ENCODE peak calls at places on chromosomes 16 and 17, in ten cellular contexts. One of them, this sample, is unnamed.
A peak's percentile ranks its signal among the peaks of the same experiment; 100 is the strongest.

GRCh38 chr16:8109510-8110369 is 480.6 kb downstream of the TMEM114 start:
- DNase-seq in MM.1S: no peak
- DNase-seq in transverse colon: no peak
- DNase-seq in mucosa of descending colon: no peak
- DNase-seq in IMR-90: no peak
- DNase-seq in breast epithelium: no peak
- DNase-seq in fibroblast of pulmonary artery: no peak
- DNase-seq in AG10803: no peak
- DNase-seq in AG04450: no peak
- DNase-seq in heart left ventricle: no peak
- DNase-seq in this sample: no peak

GRCh38 chr16:49014300-49015188 is 267.1 kb downstream of the CBLN1 start:
- DNase-seq in MM.1S: no peak
- DNase-seq in transverse colon: no peak
- DNase-seq in mucosa of descending colon: no peak
- DNase-seq in IMR-90: no peak
- DNase-seq in breast epithelium: no peak
- DNase-seq in fibroblast of pulmonary artery: no peak
- DNase-seq in AG10803: no peak
- DNase-seq in AG04450: no peak
- DNase-seq in heart left ventricle: no peak
- DNase-seq in this sample: no peak

GRCh38 chr17:17220529-17220928 is 14.4 kb upstream of the PLD6 start:
- DNase-seq in MM.1S: no peak
- DNase-seq in transverse colon: no peak
- DNase-seq in mucosa of descending colon: peak; percentile 19
- DNase-seq in IMR-90: no peak
- DNase-seq in breast epithelium: no peak
- DNase-seq in fibroblast of pulmonary artery: no peak
- DNase-seq in AG10803: no peak
- DNase-seq in AG04450: no peak
- DNase-seq in heart left ventricle: no peak
- DNase-seq in this sample: no peak

GRCh38 chr17:6681176-6681575 is 29.6 kb downstream of the C17orf100 start:
- DNase-seq in MM.1S: no peak
- DNase-seq in transverse colon: no peak
- DNase-seq in mucosa of descending colon: peak; percentile 4
- DNase-seq in IMR-90: no peak
- DNase-seq in breast epithelium: no peak
- DNase-seq in fibroblast of pulmonary artery: no peak
- DNase-seq in AG10803: no peak
- DNase-seq in AG04450: no peak
- DNase-seq in heart left ventricle: no peak
- DNase-seq in this sample: no peak

GRCh38 chr17:67221062-67221998 is 23.7 kb downstream of the HELZ start:
- DNase-seq in MM.1S: no peak
- DNase-seq in transverse colon: no peak
- DNase-seq in mucosa of descending colon: no peak
- DNase-seq in IMR-90: peak; percentile 33
- DNase-seq in breast epithelium: no peak
- DNase-seq in fibroblast of pulmonary artery: peak; percentile 78
- DNase-seq in AG10803: peak; percentile 61
- DNase-seq in AG04450: no peak
- DNase-seq in heart left ventricle: no peak
- DNase-seq in this sample: peak; percentile 76

GRCh38 chr16:31331807-31332301 is 23.1 kb upstream of the ITGAX start:
- DNase-seq in MM.1S: no peak
- DNase-seq in transverse colon: no peak
- DNase-seq in mucosa of descending colon: no peak
- DNase-seq in IMR-90: no peak
- DNase-seq in breast epithelium: no peak
- DNase-seq in fibroblast of pulmonary artery: no peak
- DNase-seq in AG10803: no peak
- DNase-seq in AG04450: no peak
- DNase-seq in heart left ventricle: no peak
- DNase-seq in this sample: no peak

GRCh38 chr16:84532299-84532724 is 27.9 kb upstream of the MEAK7 start:
- DNase-seq in MM.1S: no peak
- DNase-seq in transverse colon: peak; percentile 24
- DNase-seq in mucosa of descending colon: peak; percentile 56
- DNase-seq in IMR-90: peak; percentile 98
- DNase-seq in breast epithelium: peak; percentile 60
- DNase-seq in fibroblast of pulmonary artery: peak; percentile 96
- DNase-seq in AG10803: peak; percentile 98
- DNase-seq in AG04450: peak; percentile 94
- DNase-seq in heart left ventricle: peak; percentile 71
- DNase-seq in this sample: peak; percentile 86

GRCh38 chr16:50153648-50154368 is 702 bp downstream of the TENT4B start:
- DNase-seq in MM.1S: peak; percentile 28
- DNase-seq in transverse colon: no peak
- DNase-seq in mucosa of descending colon: peak; percentile 78
- DNase-seq in IMR-90: no peak
- DNase-seq in breast epithelium: no peak
- DNase-seq in fibroblast of pulmonary artery: peak; percentile 25
- DNase-seq in AG10803: peak; percentile 25
- DNase-seq in AG04450: no peak
- DNase-seq in heart left ventricle: peak; percentile 75
- DNase-seq in this sample: peak; percentile 28

GRCh38 chr16:89360760-89361435 is 129.5 kb downstream of the ANKRD11 start:
- DNase-seq in MM.1S: no peak
- DNase-seq in transverse colon: peak; percentile 58
- DNase-seq in mucosa of descending colon: peak; percentile 80
- DNase-seq in IMR-90: no peak
- DNase-seq in breast epithelium: no peak
- DNase-seq in fibroblast of pulmonary artery: no peak
- DNase-seq in AG10803: no peak
- DNase-seq in AG04450: no peak
- DNase-seq in heart left ventricle: no peak
- DNase-seq in this sample: peak; percentile 46

GRCh38 chr17:57485566-57485865 is 229.2 kb downstream of the MSI2 start:
- DNase-seq in MM.1S: no peak
- DNase-seq in transverse colon: no peak
- DNase-seq in mucosa of descending colon: no peak
- DNase-seq in IMR-90: no peak
- DNase-seq in breast epithelium: no peak
- DNase-seq in fibroblast of pulmonary artery: no peak
- DNase-seq in AG10803: peak; percentile 43
- DNase-seq in AG04450: no peak
- DNase-seq in heart left ventricle: no peak
- DNase-seq in this sample: no peak

GRCh38 chr16:74372369-74372768 is 3.7 kb upstream of the NPIPB15 start:
- DNase-seq in MM.1S: no peak
- DNase-seq in transverse colon: no peak
- DNase-seq in mucosa of descending colon: no peak
- DNase-seq in IMR-90: no peak
- DNase-seq in breast epithelium: no peak
- DNase-seq in fibroblast of pulmonary artery: no peak
- DNase-seq in AG10803: no peak
- DNase-seq in AG04450: no peak
- DNase-seq in heart left ventricle: no peak
- DNase-seq in this sample: no peak

GRCh38 chr17:77227461-77228223 is 86.9 kb downstream of the SEC14L1 start:
- DNase-seq in MM.1S: no peak
- DNase-seq in transverse colon: no peak
- DNase-seq in mucosa of descending colon: no peak
- DNase-seq in IMR-90: no peak
- DNase-seq in breast epithelium: no peak
- DNase-seq in fibroblast of pulmonary artery: no peak
- DNase-seq in AG10803: no peak
- DNase-seq in AG04450: no peak
- DNase-seq in heart left ventricle: no peak
- DNase-seq in this sample: no peak

DNA sequence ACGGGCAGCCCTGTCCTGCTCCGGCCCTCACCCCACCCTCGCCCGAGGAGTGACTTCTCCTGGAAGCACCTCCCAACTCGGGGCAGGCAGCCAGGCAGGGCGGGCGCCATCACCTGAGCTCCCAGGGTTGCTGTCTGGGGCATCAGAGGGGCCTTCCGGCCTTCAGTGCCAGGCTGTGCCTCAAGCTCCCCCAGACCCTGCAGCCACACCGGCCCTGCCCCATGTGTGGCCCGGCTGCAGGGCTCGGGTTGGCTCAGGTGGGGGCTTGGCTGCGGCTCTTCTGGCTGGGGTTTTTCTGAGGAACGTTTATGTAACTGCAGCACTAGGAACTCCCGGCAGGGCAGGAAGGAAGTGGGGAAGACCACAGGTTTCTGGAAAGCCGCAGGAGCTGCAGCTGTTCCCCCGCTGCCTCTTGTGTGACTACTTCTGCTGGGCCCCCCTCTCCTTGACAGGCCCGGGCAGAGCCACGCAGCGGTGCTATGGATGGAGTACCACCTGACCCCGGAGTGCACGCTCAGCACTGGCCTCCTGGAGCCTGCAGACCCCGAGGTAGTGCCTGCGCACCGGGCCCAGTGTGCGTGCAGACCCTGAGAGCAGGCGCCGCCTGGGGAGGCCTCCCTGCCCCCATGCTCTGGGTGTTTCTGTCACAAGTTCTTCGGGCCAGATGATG is 45.6 kb downstream of the PRMT7 start:
- DNase-seq in MM.1S: peak; percentile 96
- DNase-seq in transverse colon: peak; percentile 78
- DNase-seq in mucosa of descending colon: peak; percentile 70
- DNase-seq in IMR-90: no peak
- DNase-seq in breast epithelium: no peak
- DNase-seq in fibroblast of pulmonary artery: no peak
- DNase-seq in AG10803: no peak
- DNase-seq in AG04450: no peak
- DNase-seq in heart left ventricle: peak; percentile 63
- DNase-seq in this sample: peak; percentile 58
- H3K4me3 ChIP-seq in MM.1S: peak overlapping the region; percentile 30
- H3K4me3 ChIP-seq in transverse colon: no peak overlapping the region
- H3K4me3 ChIP-seq in mucosa of descending colon: no peak overlapping the region
- H3K4me3 ChIP-seq in IMR-90: no peak overlapping the region
- H3K4me3 ChIP-seq in breast epithelium: no peak overlapping the region
- H3K4me3 ChIP-seq in fibroblast of pulmonary artery: no peak overlapping the region
- H3K4me3 ChIP-seq in AG10803: no peak overlapping the region
- H3K4me3 ChIP-seq in AG04450: no peak overlapping the region
- H3K4me3 ChIP-seq in heart left ventricle: no peak overlapping the region
- H3K4me3 ChIP-seq in this sample: no peak overlapping the region

GRCh38 chr16:12546918-12547607 is 256.6 kb downstream of the CPPED1 start:
- DNase-seq in MM.1S: no peak
- DNase-seq in transverse colon: no peak
- DNase-seq in mucosa of descending colon: no peak
- DNase-seq in IMR-90: peak; percentile 35
- DNase-seq in breast epithelium: no peak
- DNase-seq in fibroblast of pulmonary artery: no peak
- DNase-seq in AG10803: no peak
- DNase-seq in AG04450: no peak
- DNase-seq in heart left ventricle: no peak
- DNase-seq in this sample: no peak

GRCh38 chr16:12547608-12547922 is 256.1 kb downstream of the CPPED1 start:
- DNase-seq in MM.1S: no peak
- DNase-seq in transverse colon: no peak
- DNase-seq in mucosa of descending colon: no peak
- DNase-seq in IMR-90: no peak
- DNase-seq in breast epithelium: no peak
- DNase-seq in fibroblast of pulmonary artery: no peak
- DNase-seq in AG10803: no peak
- DNase-seq in AG04450: no peak
- DNase-seq in heart left ventricle: no peak
- DNase-seq in this sample: no peak

GRCh38 chr16:12545292-12545610 is 258.4 kb downstream of the CPPED1 start:
- DNase-seq in MM.1S: no peak
- DNase-seq in transverse colon: no peak
- DNase-seq in mucosa of descending colon: no peak
- DNase-seq in IMR-90: no peak
- DNase-seq in breast epithelium: no peak
- DNase-seq in fibroblast of pulmonary artery: no peak
- DNase-seq in AG10803: no peak
- DNase-seq in AG04450: no peak
- DNase-seq in heart left ventricle: no peak
- DNase-seq in this sample: no peak

GRCh38 chr16:12544477-12545291 is 259.0 kb downstream of the CPPED1 start:
- DNase-seq in MM.1S: no peak
- DNase-seq in transverse colon: no peak
- DNase-seq in mucosa of descending colon: no peak
- DNase-seq in IMR-90: no peak
- DNase-seq in breast epithelium: no peak
- DNase-seq in fibroblast of pulmonary artery: no peak
- DNase-seq in AG10803: no peak
- DNase-seq in AG04450: no peak
- DNase-seq in heart left ventricle: no peak
- DNase-seq in this sample: no peak

DNA sequence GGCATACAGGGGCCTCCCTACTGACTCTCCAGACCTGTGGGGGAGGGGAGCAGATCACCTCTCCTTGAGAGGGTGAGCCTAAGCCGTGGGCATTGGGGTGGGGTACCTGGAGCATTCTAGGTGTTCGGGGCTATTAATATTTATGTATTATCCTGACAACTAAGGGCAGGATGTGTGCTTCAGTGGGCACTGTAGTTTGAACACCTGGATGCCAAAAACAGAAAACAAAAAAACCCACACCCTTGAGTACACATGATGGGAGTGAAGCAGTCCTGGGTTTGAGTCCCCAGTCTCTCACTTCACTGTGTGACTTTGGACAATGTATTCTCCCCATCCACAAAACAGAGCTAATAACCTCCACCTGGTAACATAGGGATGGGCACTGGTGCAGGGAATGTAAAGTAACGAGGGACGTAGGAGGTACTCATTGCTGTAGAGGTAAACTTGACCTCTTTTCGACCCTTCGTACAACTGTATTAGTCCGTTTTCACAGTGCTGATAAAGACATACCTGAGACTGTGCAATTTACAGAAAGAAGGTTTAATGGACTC is 257.8 kb downstream of the CPPED1 start:
- DNase-seq in MM.1S: no peak
- DNase-seq in transverse colon: no peak
- DNase-seq in mucosa of descending colon: no peak
- DNase-seq in IMR-90: no peak
- DNase-seq in breast epithelium: no peak
- DNase-seq in fibroblast of pulmonary artery: no peak
- DNase-seq in AG10803: no peak
- DNase-seq in AG04450: no peak
- DNase-seq in heart left ventricle: no peak
- DNase-seq in this sample: no peak
- H3K4me3 ChIP-seq in MM.1S: no peak overlapping the region
- H3K4me3 ChIP-seq in transverse colon: no peak overlapping the region
- H3K4me3 ChIP-seq in mucosa of descending colon: no peak overlapping the region
- H3K4me3 ChIP-seq in IMR-90: no peak overlapping the region
- H3K4me3 ChIP-seq in breast epithelium: no peak overlapping the region
- H3K4me3 ChIP-seq in fibroblast of pulmonary artery: no peak overlapping the region
- H3K4me3 ChIP-seq in AG10803: no peak overlapping the region
- H3K4me3 ChIP-seq in AG04450: no peak overlapping the region
- H3K4me3 ChIP-seq in heart left ventricle: no peak overlapping the region
- H3K4me3 ChIP-seq in this sample: no peak overlapping the region

GRCh38 chr16:67001726-67002125 is 13.3 kb downstream of the CES4A start:
- DNase-seq in MM.1S: no peak
- DNase-seq in transverse colon: no peak
- DNase-seq in mucosa of descending colon: no peak
- DNase-seq in IMR-90: no peak
- DNase-seq in breast epithelium: no peak
- DNase-seq in fibroblast of pulmonary artery: peak; percentile 21
- DNase-seq in AG10803: no peak
- DNase-seq in AG04450: no peak
- DNase-seq in heart left ventricle: no peak
- DNase-seq in this sample: no peak
- H3K4me3 ChIP-seq in MM.1S: no peak overlapping the region
- H3K4me3 ChIP-seq in transverse colon: no peak overlapping the region
- H3K4me3 ChIP-seq in mucosa of descending colon: no peak overlapping the region
- H3K4me3 ChIP-seq in IMR-90: no peak overlapping the region
- H3K4me3 ChIP-seq in breast epithelium: no peak overlapping the region
- H3K4me3 ChIP-seq in fibroblast of pulmonary artery: no peak overlapping the region
- H3K4me3 ChIP-seq in AG10803: no peak overlapping the region
- H3K4me3 ChIP-seq in AG04450: no peak overlapping the region
- H3K4me3 ChIP-seq in heart left ventricle: no peak overlapping the region
- H3K4me3 ChIP-seq in this sample: no peak overlapping the region

GRCh38 chr17:59371426-59372099 is 40.1 kb downstream of the YPEL2 start:
- DNase-seq in MM.1S: no peak
- DNase-seq in transverse colon: peak; percentile 37
- DNase-seq in mucosa of descending colon: no peak
- DNase-seq in IMR-90: no peak
- DNase-seq in breast epithelium: no peak
- DNase-seq in fibroblast of pulmonary artery: peak; percentile 44
- DNase-seq in AG10803: peak; percentile 65
- DNase-seq in AG04450: no peak
- DNase-seq in heart left ventricle: peak; percentile 71
- DNase-seq in this sample: peak; percentile 89
- H3K4me3 ChIP-seq in MM.1S: peak overlapping the region; percentile 14
- H3K4me3 ChIP-seq in transverse colon: no peak overlapping the region
- H3K4me3 ChIP-seq in mucosa of descending colon: no peak overlapping the region
- H3K4me3 ChIP-seq in IMR-90: no peak overlapping the region
- H3K4me3 ChIP-seq in breast epithelium: no peak overlapping the region
- H3K4me3 ChIP-seq in fibroblast of pulmonary artery: no peak overlapping the region
- H3K4me3 ChIP-seq in AG10803: no peak overlapping the region
- H3K4me3 ChIP-seq in AG04450: no peak overlapping the region
- H3K4me3 ChIP-seq in heart left ventricle: no peak overlapping the region
- H3K4me3 ChIP-seq in this sample: no peak overlapping the region

This sample was measured in choroid plexus epithelial cell.